ENCODE peak calls at places on chromosomes 6 and 20, in five cellular contexts. One of them, this sample, is unnamed.
A peak's percentile ranks its signal among the peaks of the same experiment; 100 is the strongest.

GRCh38 chr6:107750398-107750797 is 73.7 kb downstream of the SCML4 start:
- DNase-seq in mammary epithelial cell: no peak
- DNase-seq in cardiac muscle cell: no peak
- DNase-seq in uterus: no peak
- DNase-seq in tibial artery: no peak
- DNase-seq in this sample: no peak

GRCh38 chr6:35754452-35755321 is 17.9 kb downstream of the ARMC12 start:
- DNase-seq in mammary epithelial cell: no peak
- DNase-seq in cardiac muscle cell: no peak
- DNase-seq in uterus: no peak
- DNase-seq in tibial artery: no peak
- DNase-seq in this sample: no peak

GRCh38 chr6:155313602-155314091 is 637 bp downstream of the TFB1M start:
- DNase-seq in mammary epithelial cell: peak; percentile 30
- DNase-seq in cardiac muscle cell: no peak
- DNase-seq in uterus: peak; percentile 19
- DNase-seq in tibial artery: no peak
- DNase-seq in this sample: no peak

GRCh38 chr6:126955621-126956020 is 162.8 kb upstream of the RSPO3 start:
- DNase-seq in mammary epithelial cell: peak; percentile 30
- DNase-seq in cardiac muscle cell: no peak
- DNase-seq in uterus: no peak
- DNase-seq in tibial artery: no peak
- DNase-seq in this sample: no peak

GRCh38 chr20:47610247-47610944 is 108.7 kb downstream of the NCOA3 start:
- DNase-seq in mammary epithelial cell: peak; percentile 69
- DNase-seq in cardiac muscle cell: peak; percentile 85
- DNase-seq in uterus: peak; percentile 62
- DNase-seq in tibial artery: peak; percentile 74
- DNase-seq in this sample: peak; percentile 46

GRCh38 chr20:37384683-37385174 is 38.8 kb downstream of the SRC start:
- DNase-seq in mammary epithelial cell: peak; percentile 30
- DNase-seq in cardiac muscle cell: peak; percentile 58
- DNase-seq in uterus: peak; percentile 57
- DNase-seq in tibial artery: peak; percentile 38
- DNase-seq in this sample: peak; percentile 95

GRCh38 chr6:151069641-151070040 is 170.1 kb upstream of the AKAP12 start:
- DNase-seq in mammary epithelial cell: no peak
- DNase-seq in cardiac muscle cell: no peak
- DNase-seq in uterus: no peak
- DNase-seq in tibial artery: no peak
- DNase-seq in this sample: no peak

GRCh38 chr20:37426978-37427377 is 81.0 kb downstream of the SRC start:
- DNase-seq in mammary epithelial cell: no peak
- DNase-seq in cardiac muscle cell: no peak
- DNase-seq in uterus: no peak
- DNase-seq in tibial artery: no peak
- DNase-seq in this sample: no peak

GRCh38 chr20:13307562-13308163 is 86.6 kb downstream of the ISM1 start:
- DNase-seq in mammary epithelial cell: no peak
- DNase-seq in cardiac muscle cell: no peak
- DNase-seq in uterus: no peak
- DNase-seq in tibial artery: no peak
- DNase-seq in this sample: no peak

GRCh38 chr20:24949756-24950127 is 673 bp downstream of the CST7 start:
- DNase-seq in mammary epithelial cell: no peak
- DNase-seq in cardiac muscle cell: no peak
- DNase-seq in uterus: no peak
- DNase-seq in tibial artery: no peak
- DNase-seq in this sample: no peak
- H3K4me3 ChIP-seq in mammary epithelial cell: no peak overlapping the region
- H3K4me3 ChIP-seq in cardiac muscle cell: no peak overlapping the region
- H3K4me3 ChIP-seq in uterus: no peak overlapping the region
- H3K4me3 ChIP-seq in tibial artery: no peak overlapping the region
- H3K4me3 ChIP-seq in this sample: peak overlapping the region; percentile 42

DNA sequence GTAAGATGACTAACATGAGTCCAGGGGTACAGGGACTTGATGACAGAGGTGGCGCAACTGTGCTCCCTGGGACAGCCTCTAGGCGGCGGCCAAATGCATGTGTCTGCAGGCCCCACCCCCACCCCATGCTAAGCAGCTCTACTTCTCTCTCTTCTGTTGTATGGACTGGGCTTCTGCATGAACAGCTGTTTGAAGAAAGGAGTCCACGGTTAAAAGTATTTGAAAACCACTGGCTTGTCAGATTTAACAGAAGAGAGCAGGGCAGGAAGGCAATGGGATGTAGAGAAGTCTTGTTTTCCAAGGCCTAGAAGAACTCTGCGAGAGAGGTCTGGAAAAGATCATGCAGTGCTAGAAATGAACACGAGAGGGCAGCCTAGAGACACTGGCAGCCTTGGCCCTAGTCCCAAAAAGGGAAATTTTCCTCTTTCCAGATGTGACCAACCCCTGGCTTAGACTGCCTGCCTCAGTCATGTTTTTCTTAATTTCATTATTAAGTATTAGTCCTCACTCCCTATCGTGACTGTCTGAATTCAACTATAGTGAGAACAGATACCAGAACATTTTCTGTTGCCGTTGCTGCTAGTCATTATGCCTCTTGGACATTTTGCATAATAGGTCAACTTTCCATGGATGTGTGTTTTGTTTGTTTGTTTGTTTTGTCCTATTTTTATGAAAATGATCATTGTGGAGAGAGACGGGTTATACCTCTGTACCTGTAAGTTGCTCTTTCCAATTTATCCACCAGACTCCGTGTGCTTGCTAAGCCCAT is 265.0 kb downstream of the ADGRG6 start:
- DNase-seq in mammary epithelial cell: peak; percentile 52
- DNase-seq in cardiac muscle cell: peak; percentile 71
- DNase-seq in uterus: no peak
- DNase-seq in tibial artery: peak; percentile 35
- DNase-seq in this sample: no peak
- H3K36me3 ChIP-seq in mammary epithelial cell: no peaks in the 10 kb centered on the region
- H3K36me3 ChIP-seq in cardiac muscle cell: no peaks in the 10 kb centered on the region
- H3K36me3 ChIP-seq in uterus: no peaks in the 10 kb centered on the region
- H3K36me3 ChIP-seq in tibial artery: no peaks in the 10 kb centered on the region
- H3K36me3 ChIP-seq in this sample: no peaks in the 10 kb centered on the region

GRCh38 chr6:30344191-30344867 is 627 bp upstream of the RPP21 start:
- DNase-seq in mammary epithelial cell: no peak
- DNase-seq in cardiac muscle cell: no peak
- DNase-seq in uterus: no peak
- DNase-seq in tibial artery: no peak
- DNase-seq in this sample: no peak

GRCh38 chr6:30344868-30345671 is at the start of gene RPP21:
- DNase-seq in mammary epithelial cell: peak; percentile 81
- DNase-seq in cardiac muscle cell: peak; percentile 82
- DNase-seq in uterus: peak; percentile 77
- DNase-seq in tibial artery: peak; percentile 80
- DNase-seq in this sample: peak; percentile 89

GRCh38 chr6:30349411-30350177 is 4.6 kb downstream of the RPP21 start:
- DNase-seq in mammary epithelial cell: no peak
- DNase-seq in cardiac muscle cell: no peak
- DNase-seq in uterus: no peak
- DNase-seq in tibial artery: no peak
- DNase-seq in this sample: no peak

GRCh38 chr6:30348957-30349356 is 4.0 kb downstream of the RPP21 start:
- DNase-seq in mammary epithelial cell: no peak
- DNase-seq in cardiac muscle cell: no peak
- DNase-seq in uterus: no peak
- DNase-seq in tibial artery: no peak
- DNase-seq in this sample: no peak

DNA sequence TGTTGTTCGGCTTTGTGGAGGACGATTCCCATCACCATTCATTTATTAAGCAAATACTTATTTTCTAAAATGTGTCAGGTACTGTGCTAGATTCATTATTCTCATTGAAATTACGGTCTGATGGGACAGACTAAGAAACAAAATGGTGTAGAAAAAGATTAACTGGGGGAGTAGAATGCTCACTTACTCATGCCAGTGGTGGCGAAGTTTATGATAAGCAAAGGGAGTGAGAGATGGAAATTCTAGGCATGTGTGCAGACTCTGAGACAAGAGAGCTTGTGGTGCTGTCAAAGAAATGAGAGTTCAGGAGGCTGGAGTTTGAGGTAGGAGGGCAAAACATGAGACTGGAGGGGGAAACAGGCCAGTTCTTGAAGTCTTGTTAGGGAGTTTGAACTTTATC is 896 bp downstream of the RPP21 start:
- DNase-seq in mammary epithelial cell: no peak
- DNase-seq in cardiac muscle cell: peak; percentile 28
- DNase-seq in uterus: no peak
- DNase-seq in tibial artery: no peak
- DNase-seq in this sample: no peak
- H3K4me3 ChIP-seq in mammary epithelial cell: peak overlapping the region; percentile 96
- H3K4me3 ChIP-seq in cardiac muscle cell: peak overlapping the region; percentile 88
- H3K4me3 ChIP-seq in uterus: peak overlapping the region; percentile 74
- H3K4me3 ChIP-seq in tibial artery: peak overlapping the region; percentile 86
- H3K4me3 ChIP-seq in this sample: peak overlapping the region; percentile 70

GRCh38 chr6:42075159-42075838 is 25.0 kb downstream of the TAF8 start:
- DNase-seq in mammary epithelial cell: peak; percentile 67
- DNase-seq in cardiac muscle cell: peak; percentile 83
- DNase-seq in uterus: peak; percentile 75
- DNase-seq in tibial artery: peak; percentile 79
- DNase-seq in this sample: peak; percentile 87

GRCh38 chr6:42079941-42080464 is 29.7 kb downstream of the TAF8 start:
- DNase-seq in mammary epithelial cell: no peak
- DNase-seq in cardiac muscle cell: peak; percentile 67
- DNase-seq in uterus: no peak
- DNase-seq in tibial artery: no peak
- DNase-seq in this sample: no peak

GRCh38 chr6:42073287-42073686 is 23.0 kb downstream of the TAF8 start:
- DNase-seq in mammary epithelial cell: no peak
- DNase-seq in cardiac muscle cell: no peak
- DNase-seq in uterus: no peak
- DNase-seq in tibial artery: no peak
- DNase-seq in this sample: no peak

GRCh38 chr6:42083530-42083929 is 33.2 kb downstream of the TAF8 start:
- DNase-seq in mammary epithelial cell: no peak
- DNase-seq in cardiac muscle cell: no peak
- DNase-seq in uterus: no peak
- DNase-seq in tibial artery: no peak
- DNase-seq in this sample: no peak

GRCh38 chr6:42078391-42078790 is 28.1 kb downstream of the TAF8 start:
- DNase-seq in mammary epithelial cell: no peak
- DNase-seq in cardiac muscle cell: no peak
- DNase-seq in uterus: no peak
- DNase-seq in tibial artery: no peak
- DNase-seq in this sample: no peak
- H3K36me3 ChIP-seq in mammary epithelial cell: peaks cover 3% of the 10 kb centered on the region
- H3K36me3 ChIP-seq in cardiac muscle cell: peaks cover 13% of the 10 kb centered on the region
- H3K36me3 ChIP-seq in uterus: no peaks in the 10 kb centered on the region
- H3K36me3 ChIP-seq in tibial artery: peaks cover 93% of the 10 kb centered on the region
- H3K36me3 ChIP-seq in this sample: no peaks in the 10 kb centered on the region

DNA sequence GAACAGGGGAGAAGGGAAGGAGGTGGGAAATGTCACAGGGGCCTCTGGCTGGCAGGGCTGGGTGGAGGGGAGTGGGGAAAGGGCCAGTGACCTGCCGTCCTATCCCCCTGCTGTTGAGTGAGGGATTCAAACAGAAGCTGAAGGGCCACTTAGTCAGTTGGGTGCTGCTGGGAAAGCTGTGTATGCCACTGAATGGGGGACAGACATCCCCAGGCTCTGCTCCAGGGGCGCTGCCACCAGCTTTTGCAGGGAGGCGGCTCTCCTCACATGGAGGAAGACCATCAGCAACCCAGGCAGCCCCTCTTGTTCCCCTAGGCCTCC is 50.0 kb downstream of the MDGA1 start:
- DNase-seq in mammary epithelial cell: no peak
- DNase-seq in cardiac muscle cell: no peak
- DNase-seq in uterus: no peak
- DNase-seq in tibial artery: no peak
- DNase-seq in this sample: no peak
- H3K4me3 ChIP-seq in mammary epithelial cell: no peak overlapping the region
- H3K4me3 ChIP-seq in cardiac muscle cell: no peak overlapping the region
- H3K4me3 ChIP-seq in uterus: no peak overlapping the region
- H3K4me3 ChIP-seq in tibial artery: no peak overlapping the region
- H3K4me3 ChIP-seq in this sample: no peak overlapping the region

GRCh38 chr20:62138912-62139311 is 4.3 kb downstream of the PSMA7 start:
- DNase-seq in mammary epithelial cell: no peak
- DNase-seq in cardiac muscle cell: no peak
- DNase-seq in uterus: no peak
- DNase-seq in tibial artery: no peak
- DNase-seq in this sample: no peak

GRCh38 chr20:62136283-62137091 is 6.7 kb downstream of the PSMA7 start:
- DNase-seq in mammary epithelial cell: peak; percentile 43
- DNase-seq in cardiac muscle cell: peak; percentile 77
- DNase-seq in uterus: peak; percentile 65
- DNase-seq in tibial artery: peak; percentile 70
- DNase-seq in this sample: no peak

GRCh38 chr20:62138204-62138543 is 5.0 kb downstream of the PSMA7 start:
- DNase-seq in mammary epithelial cell: no peak
- DNase-seq in cardiac muscle cell: no peak
- DNase-seq in uterus: no peak
- DNase-seq in tibial artery: no peak
- DNase-seq in this sample: no peak

GRCh38 chr20:62137092-62137384 is 6.2 kb downstream of the PSMA7 start:
- DNase-seq in mammary epithelial cell: no peak
- DNase-seq in cardiac muscle cell: no peak
- DNase-seq in uterus: no peak
- DNase-seq in tibial artery: no peak
- DNase-seq in this sample: no peak

GRCh38 chr20:62137478-62138203 is 5.6 kb downstream of the PSMA7 start:
- DNase-seq in mammary epithelial cell: no peak
- DNase-seq in cardiac muscle cell: no peak
- DNase-seq in uterus: no peak
- DNase-seq in tibial artery: no peak
- DNase-seq in this sample: no peak
- H3K36me3 ChIP-seq in mammary epithelial cell: peaks cover 43% of the 10 kb centered on the region
- H3K36me3 ChIP-seq in cardiac muscle cell: peaks cover 61% of the 10 kb centered on the region
- H3K36me3 ChIP-seq in uterus: no peaks in the 10 kb centered on the region
- H3K36me3 ChIP-seq in tibial artery: peaks cover 82% of the 10 kb centered on the region
- H3K36me3 ChIP-seq in this sample: peaks cover 10% of the 10 kb centered on the region

GRCh38 chr6:100897671-100898070 is 16.5 kb upstream of the ASCC3 start:
- DNase-seq in mammary epithelial cell: no peak
- DNase-seq in cardiac muscle cell: no peak
- DNase-seq in uterus: no peak
- DNase-seq in tibial artery: no peak
- DNase-seq in this sample: no peak

GRCh38 chr6:100892116-100892515 is 11.0 kb upstream of the ASCC3 start:
- DNase-seq in mammary epithelial cell: no peak
- DNase-seq in cardiac muscle cell: no peak
- DNase-seq in uterus: no peak
- DNase-seq in tibial artery: no peak
- DNase-seq in this sample: no peak

GRCh38 chr6:100892693-100893092 is 11.6 kb upstream of the ASCC3 start:
- DNase-seq in mammary epithelial cell: no peak
- DNase-seq in cardiac muscle cell: no peak
- DNase-seq in uterus: no peak
- DNase-seq in tibial artery: no peak
- DNase-seq in this sample: no peak

GRCh38 chr6:100891079-100891478 is 9.9 kb upstream of the ASCC3 start:
- DNase-seq in mammary epithelial cell: no peak
- DNase-seq in cardiac muscle cell: no peak
- DNase-seq in uterus: no peak
- DNase-seq in tibial artery: no peak
- DNase-seq in this sample: no peak

DNA sequence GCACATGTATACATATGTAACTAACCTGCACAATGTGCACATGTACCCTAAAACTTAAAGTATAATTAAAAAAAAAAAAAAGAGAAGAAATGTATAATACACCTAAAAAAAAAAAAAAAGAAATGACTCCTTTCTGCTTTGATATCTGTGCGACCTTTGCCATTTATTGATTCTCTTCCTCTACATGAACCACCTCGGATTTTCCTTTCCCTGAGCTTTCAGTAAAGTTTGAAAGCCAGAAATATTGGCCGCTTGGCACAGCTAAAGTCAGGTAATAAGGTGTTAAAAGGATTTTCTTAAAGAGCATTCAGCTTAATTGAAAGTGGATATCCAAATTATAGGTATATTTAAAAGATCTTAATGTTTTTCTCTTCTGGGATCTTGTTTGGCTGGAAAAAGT is 12.6 kb upstream of the ASCC3 start:
- DNase-seq in mammary epithelial cell: no peak
- DNase-seq in cardiac muscle cell: no peak
- DNase-seq in uterus: no peak
- DNase-seq in tibial artery: no peak
- DNase-seq in this sample: no peak
- H3K4me3 ChIP-seq in mammary epithelial cell: no peak overlapping the region
- H3K4me3 ChIP-seq in cardiac muscle cell: no peak overlapping the region
- H3K4me3 ChIP-seq in uterus: no peak overlapping the region
- H3K4me3 ChIP-seq in tibial artery: no peak overlapping the region
- H3K4me3 ChIP-seq in this sample: no peak overlapping the region